ENCODE peak calls at places on chromosomes 4 and X, in four cellular contexts. C is iris pigment epithelial cell, W is RWPE2, D is hepatocyte. A is an unnamed sample.
A peak's percentile ranks its signal among the peaks of the same experiment; 100 is the strongest.

GRCh38 chr4:75429208-75429607 is 85.0 kb downstream of the RCHY1 start:
- DNase-seq in D (no peak), W (no peak), C (no peak), A (no peak)

GRCh38 chr4:680565-680930 is 6.2 kb downstream of the MYL5 start:
- DNase-seq in W (peak; percentile 61), D (no peak), C (no peak), A (no peak)

GRCh38 chr4:108620101-108620932 is at the start of gene RPL34:
- DNase-seq in C (peak; percentile 99), W (peak; percentile 96), D (peak; percentile 98), A (peak; percentile 28)

GRCh38 chr4:155568641-155569040 is 98.0 kb upstream of the GUCY1A1 start:
- DNase-seq in D (no peak), W (no peak), C (no peak), A (no peak)

GRCh38 chrX:40581333-40581910 is 652 bp downstream of the ATP6AP2 start:
- DNase-seq in W (no peak), D (no peak), C (peak; percentile 63), A (no peak)

GRCh38 chr4:131430302-131430701 is 1718.8 kb upstream of the PCDH10 start:
- DNase-seq in W (no peak), C (no peak), D (no peak), A (no peak)

GRCh38 chr4:80610845-80611244 is 275.3 kb downstream of the CFAP299 start:
- DNase-seq in W (no peak), D (peak; percentile 7), C (peak; percentile 7), A (no peak)

GRCh38 chrX:19760841-19761512 is 126.4 kb downstream of the SH3KBP1 start:
- DNase-seq in D (no peak), W (no peak), C (no peak), A (no peak)

GRCh38 chr4:183852910-183853555 is 52.1 kb upstream of the STOX2 start:
- DNase-seq in W (no peak), D (no peak), C (no peak), A (no peak)

GRCh38 chr4:178745203-178745602 is 1303.0 kb upstream of the AGA start:
- DNase-seq in D (no peak), W (no peak), C (peak; percentile 2), A (no peak)

GRCh38 chr4:2094545-2094944 is 35.4 kb downstream of the NAT8L start:
- DNase-seq in C (no peak), W (no peak), D (no peak), A (no peak)

GRCh38 chr4:80153800-80154546 is 43.3 kb upstream of the PRDM8 start:
- DNase-seq in W (no peak), C (peak; percentile 69), D (no peak), A (no peak)

GRCh38 chr4:47209833-47210232 is 178.5 kb downstream of the GABRB1 start:
- DNase-seq in W (no peak), C (peak; percentile 63), D (no peak), A (no peak)

GRCh38 chr4:153513596-153513995 is 47.4 kb downstream of the TMEM131L start:
- DNase-seq in W (no peak), C (peak; percentile 65), D (no peak), A (no peak)

GRCh38 chr4:158315706-158316105 is 105.4 kb downstream of the TMEM144 start:
- DNase-seq in W (no peak), C (peak; percentile 96), D (no peak), A (no peak)

GRCh38 chr4:123340381-123340701 is 56.3 kb upstream of the SPRY1 start:
- DNase-seq in W (no peak), D (peak; percentile 39), C (peak; percentile 95), A (peak; percentile 17)

GRCh38 chrX:150312931-150313330 is 50.2 kb upstream of the MAMLD1 start:
- DNase-seq in C (no peak), D (no peak), W (no peak), A (no peak)

GRCh38 chrX:460823-461640 is 74.3 kb upstream of the PPP2R3B start:
- DNase-seq in W (peak; percentile 23), D (no peak), C (no peak), A (no peak)

GRCh38 chrX:103254171-103254824 is 657 bp downstream of the TCEAL8 start:
- DNase-seq in C (peak; percentile 22), D (peak; percentile 73), W (peak; percentile 68), A (no peak)

GRCh38 chr4:1765409-1766335 is 27.4 kb upstream of the FGFR3 start:
- DNase-seq in C (no peak), D (no peak), W (no peak), A (no peak)